ENCODE peak calls at places on chromosomes 13 and 19, in five cellular contexts. U, M, Q, D and H are unnamed samples.

GRCh38 chr13:39684531-39685137 is 29.2 kb downstream of the COG6 start:
- DNase-seq in Q (no peak), U (no peak), M (no peak), D (no peak), H (no peak)

GRCh38 chr13:100773429-100773828 is 98.8 kb upstream of the TMTC4 start:
- DNase-seq in U (no peak), Q (no peak), D (no peak), M (no peak), H (no peak)

GRCh38 chr13:107020393-107020792 is 452.5 kb upstream of the ARGLU1 start:
- DNase-seq in Q (no peak), M (no peak), D (no peak), U (no peak), H (no peak)

GRCh38 chr19:1182068-1182467 is 8.0 kb upstream of the SBNO2 start:
- DNase-seq in U (no peak), D (no peak), Q (no peak), M (no peak), H (no peak)

GRCh38 chr13:33106656-33107402 is 90.6 kb downstream of the KL start:
- DNase-seq in Q (no peak), M (no peak), U (no peak), D (no peak), H (no peak)

GRCh38 chr19:45097776-45098520 is 5.0 kb downstream of the PPP1R37 start:
- DNase-seq in Q (peak; percentile 82), M (no peak), D (no peak), U (peak; percentile 84), H (no peak)

GRCh38 chr13:51922771-51923480 is 61.2 kb downstream of the CCDC70 start:
- DNase-seq in Q (no peak), M (no peak), D (no peak), U (no peak), H (no peak)

GRCh38 chr13:113917096-113917495 is 53.2 kb upstream of the GAS6 start:
- DNase-seq in D (no peak), M (no peak), U (no peak), Q (no peak), H (no peak)

GRCh38 chr13:113433391-113433916 is 19.8 kb downstream of the ADPRHL1 start:
- DNase-seq in D (no peak), Q (no peak), M (no peak), U (no peak), H (no peak)